ENCODE peak calls at places on chromosomes 16 and 17, in five cellular contexts. T is cardiac fibroblast, C is iPS DF 6.9, J is body of pancreas, R is heart left ventricle. W is an unnamed sample.

GRCh38 chr17:31373150-31374082 is 18.1 kb upstream of the RAB11FIP4 start:
- DNase-seq in T (peak; percentile 85), C (no peak), R (no peak), J (no peak), W (peak; percentile 30)

GRCh38 chr17:76714822-76715461 is 4.2 kb upstream of the MXRA7 start:
- DNase-seq in C (no peak), T (peak; percentile 70), J (peak; percentile 72), R (peak; percentile 70), W (peak; percentile 75)

GRCh38 chr17:5437721-5438317 is 1.1 kb downstream of the C1QBP start:
- DNase-seq in R (no peak), T (no peak), J (no peak), C (no peak), W (no peak)

GRCh38 chr16:2983706-2984136 is 3.5 kb upstream of the PKMYT1 start:
- DNase-seq in C (no peak), J (peak; percentile 82), R (peak; percentile 82), T (peak; percentile 74), W (peak; percentile 81)

GRCh38 chr17:73131993-73132595 is 32.7 kb upstream of the SSTR2 start:
- DNase-seq in T (no peak), J (no peak), R (no peak), C (no peak), W (no peak)

GRCh38 chr16:67287960-67288359 is 8.6 kb downstream of the PLEKHG4 start:
- DNase-seq in T (no peak), R (no peak), J (no peak), C (no peak), W (no peak)

GRCh38 chr17:64765191-64765889 is 103.2 kb upstream of the SMURF2 start:
- DNase-seq in T (no peak), R (no peak), J (no peak), C (no peak), W (no peak)

GRCh38 chr16:57305159-57305811 is 20.8 kb upstream of the PLLP start:
- DNase-seq in R (peak; percentile 33), T (no peak), C (no peak), J (no peak), W (no peak)

GRCh38 chr17:73027130-73027741 is 65.3 kb downstream of the SLC39A11 start:
- DNase-seq in R (no peak), T (peak; percentile 60), J (no peak), C (no peak), W (no peak)

GRCh38 chr17:77432791-77433190 is 292.0 kb downstream of the SEC14L1 start:
- DNase-seq in J (no peak), C (no peak), T (no peak), R (no peak), W (no peak)

GRCh38 chr17:31427684-31428083 is 36.2 kb downstream of the RAB11FIP4 start:
- DNase-seq in C (no peak), J (no peak), T (no peak), R (no peak), W (no peak)

GRCh38 chr17:13353590-13353989 is 248.1 kb downstream of the HS3ST3A1 start:
- DNase-seq in R (peak; percentile 20), J (no peak), C (no peak), T (peak; percentile 66), W (no peak)

GRCh38 chr17:72381597-72382397 is 261.0 kb downstream of the SOX9 start:
- DNase-seq in J (no peak), C (no peak), R (no peak), T (no peak), W (no peak)

GRCh38 chr16:56420613-56421012 is 4.7 kb downstream of the AMFR start:
- DNase-seq in J (no peak), R (no peak), T (no peak), C (no peak), W (no peak)

GRCh38 chr17:4579678-4580077 is 4.7 kb upstream of the SMTNL2 start:
- DNase-seq in J (no peak), T (no peak), R (no peak), C (no peak), W (no peak)

GRCh38 chr17:44533533-44534246 is 23.6 kb upstream of the FZD2 start:
- DNase-seq in R (peak; percentile 83), C (no peak), J (peak; percentile 85), T (peak; percentile 90), W (peak; percentile 81)

GRCh38 chr16:84647830-84648594 is at the start of gene KLHL36:
- DNase-seq in C (no peak), T (peak; percentile 31), R (peak; percentile 76), J (peak; percentile 52), W (peak; percentile 67)

GRCh38 chr17:13031718-13032350 is 14.0 kb upstream of the ELAC2 start:
- DNase-seq in R (peak; percentile 25), T (peak; percentile 74), C (no peak), J (peak; percentile 50), W (peak; percentile 46)

GRCh38 chr17:8145811-8146210 is 6.4 kb downstream of the PER1 start:
- DNase-seq in R (no peak), T (no peak), C (no peak), J (no peak), W (no peak)

GRCh38 chr17:19747829-19748806 is at the start of gene ALDH3A1:
- DNase-seq in T (no peak), R (no peak), J (no peak), C (no peak), W (no peak)

GRCh38 chr17:77454560-77455095 is 313.9 kb downstream of the SEC14L1 start:
- DNase-seq in T (peak; percentile 35), R (no peak), C (no peak), J (no peak), W (peak; percentile 79)

GRCh38 chr17:62723842-62724241 is 84.3 kb downstream of the MARCHF10 start:
- DNase-seq in J (no peak), T (no peak), R (no peak), C (no peak), W (no peak)

GRCh38 chr17:2084766-2085647 is 30.1 kb downstream of the HIC1 start:
- DNase-seq in R (no peak), T (peak; percentile 95), J (no peak), C (no peak), W (no peak)

GRCh38 chr16:3536271-3536671 is 35.5 kb downstream of the CLUAP1 start:
- DNase-seq in T (peak; percentile 64), J (no peak), R (no peak), C (no peak), W (no peak)

GRCh38 chr17:77372444-77373297 is 231.9 kb downstream of the SEC14L1 start:
- DNase-seq in J (peak; percentile 65), T (peak; percentile 92), C (no peak), R (peak; percentile 91), W (peak; percentile 87)

GRCh38 chr16:3152273-3153076 is 17.6 kb downstream of the ZNF213 start:
- DNase-seq in J (peak; percentile 91), R (peak; percentile 89), C (no peak), T (peak; percentile 91), W (peak; percentile 89)

GRCh38 chr17:2545393-2545792 is 33.7 kb upstream of the METTL16 start:
- DNase-seq in R (peak; percentile 29), J (peak; percentile 11), T (peak; percentile 9), C (no peak), W (no peak)

GRCh38 chr17:34068506-34069035 is 186.5 kb upstream of the CCL2 start:
- DNase-seq in T (no peak), R (no peak), C (no peak), J (no peak), W (no peak)

GRCh38 chr16:84520778-84521770 is 16.6 kb upstream of the MEAK7 start:
- DNase-seq in T (no peak), J (no peak), C (no peak), R (no peak), W (no peak)

GRCh38 chr16:57923418-57923817 is 47.5 kb downstream of the CNGB1 start:
- DNase-seq in R (no peak), T (no peak), J (no peak), C (no peak), W (no peak)

GRCh38 chr17:39677581-39678339 is 9.5 kb downstream of the PNMT start:
- DNase-seq in R (peak; percentile 81), J (no peak), T (peak; percentile 33), C (no peak), W (no peak)

GRCh38 chr16:24855678-24856077 is 9.9 kb downstream of the SLC5A11 start:
- DNase-seq in T (no peak), J (no peak), R (no peak), C (no peak), W (no peak)

GRCh38 chr16:81816793-81817210 is 37.7 kb downstream of the PLCG2 start:
- DNase-seq in R (no peak), T (no peak), C (no peak), J (no peak), W (no peak)
- H3K4me3 ChIP-seq in R (no peak overlapping the region), T (no peak overlapping the region), C (no peak overlapping the region), J (no peak overlapping the region), W (no peak overlapping the region)

DNA sequence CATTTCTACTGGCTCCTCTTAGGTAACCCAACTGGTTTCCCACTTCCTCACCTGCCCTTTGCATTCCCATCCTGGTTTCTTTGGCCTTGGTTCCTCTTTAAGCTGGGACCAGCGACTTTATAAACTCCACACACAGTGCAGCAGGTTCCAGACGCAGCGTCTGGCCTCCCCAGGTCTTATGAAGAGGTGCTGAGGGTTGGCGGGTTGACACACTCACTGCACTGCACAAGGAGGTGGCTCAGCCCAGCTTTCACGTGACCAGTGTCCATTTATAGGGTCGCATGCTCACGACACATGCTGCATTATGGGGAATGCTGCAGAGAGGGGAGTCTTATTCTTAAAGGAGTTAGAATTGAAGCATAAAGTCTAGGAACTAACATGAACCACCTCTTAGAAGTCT is 70.8 kb downstream of the ZFHX3 start:
- DNase-seq in C (no peak), J (no peak), R (no peak), T (no peak), W (no peak)
- H3K4me3 ChIP-seq in C (no peak overlapping the region), J (no peak overlapping the region), R (no peak overlapping the region), T (no peak overlapping the region), W (no peak overlapping the region)

DNA sequence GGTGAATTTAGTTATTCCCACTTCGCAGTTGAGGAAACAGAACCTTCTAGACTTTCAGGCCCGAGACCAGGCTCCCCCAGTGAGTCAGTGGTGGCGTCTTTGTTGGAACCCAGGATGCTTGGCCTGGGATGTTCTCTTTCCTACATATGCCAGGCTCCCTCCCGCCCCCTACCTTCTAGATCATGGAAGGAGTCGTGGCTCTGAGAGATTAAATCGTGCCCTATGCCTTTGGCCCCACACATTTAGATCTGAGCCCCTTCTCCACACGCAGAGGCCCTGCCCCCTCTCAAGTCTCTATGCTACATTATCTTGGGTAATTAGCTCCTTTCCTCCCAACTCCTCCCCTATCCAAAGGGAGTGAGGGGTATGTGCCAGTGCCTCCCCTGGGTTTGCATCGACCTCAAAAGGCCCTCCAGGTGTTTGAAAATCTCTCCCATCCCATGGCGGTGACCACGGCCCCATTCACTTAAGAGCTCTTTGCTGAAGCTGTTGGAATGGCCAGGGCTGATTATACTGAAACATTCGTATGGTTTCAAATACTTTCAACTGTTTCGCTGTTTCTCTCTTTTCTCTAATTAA is 3.0 kb downstream of the NGFR start:
- DNase-seq in R (no peak), J (no peak), C (no peak), T (no peak), W (no peak)
- H3K4me3 ChIP-seq in R (peak overlapping the region; percentile 56), J (no peak overlapping the region), C (no peak overlapping the region), T (no peak overlapping the region), W (no peak overlapping the region)

GRCh38 chr17:75551276-75551675 is 25.8 kb downstream of the LLGL2 start:
- DNase-seq in C (no peak), R (no peak), J (no peak), T (no peak), W (no peak)

GRCh38 chr17:75549246-75550138 is 24.0 kb downstream of the LLGL2 start:
- DNase-seq in R (no peak), C (peak; percentile 57), T (no peak), J (peak; percentile 87), W (no peak)

GRCh38 chr17:75548839-75549238 is 23.3 kb downstream of the LLGL2 start:
- DNase-seq in T (no peak), R (no peak), J (no peak), C (no peak), W (no peak)

GRCh38 chr17:75552425-75552824 is 26.9 kb downstream of the LLGL2 start:
- DNase-seq in T (no peak), R (no peak), J (no peak), C (no peak), W (no peak)

GRCh38 chr17:75550139-75550465 is 24.6 kb downstream of the LLGL2 start:
- DNase-seq in T (no peak), C (no peak), R (no peak), J (no peak), W (no peak)
- H3K4me3 ChIP-seq in T (no peak overlapping the region), C (peak overlapping the region; percentile 31), R (no peak overlapping the region), J (no peak overlapping the region), W (no peak overlapping the region)